ENCODE peak calls at places on chromosomes 6 and 20, in nine cellular contexts. K is AG04450; X is ACHN; Y is NCI-H524; R is T-helper 1 cell; J is stimulated activated CD8-positive, alpha-beta memory T cell treated with anti-CD3 and anti-CD28 coated beads, Interleukin-7, amount 100 ng/mL, for 48 hours; S is activated CD4-positive, alpha-beta T cell treated with anti-CD3 and anti-CD28 coated beads for 24 hours; Z is fibroblast of pulmonary artery; U is NCI-H1436. N is an unnamed sample.

GRCh38 chr6:63347599-63347998 is 27.8 kb upstream of the LGSN start:
- DNase-seq in R (no peak), Y (no peak), J (no peak), Z (peak; percentile 76), U (no peak), S (no peak), K (peak; percentile 51), X (peak; percentile 18), N (no peak)

GRCh38 chr6:163415620-163416379 is 1.3 kb downstream of the QKI start:
- DNase-seq in Y (peak; percentile 58), J (no peak), X (peak; percentile 57), S (peak; percentile 12), K (no peak), R (no peak), Z (peak; percentile 62), U (no peak), N (no peak)

GRCh38 chr20:63217706-63218105 is 1.8 kb upstream of the YTHDF1 start:
- DNase-seq in J (no peak), Y (no peak), R (no peak), U (no peak), Z (no peak), S (no peak), K (no peak), X (no peak), N (peak; percentile 51)

GRCh38 chr6:31883699-31884098 is 4.9 kb upstream of the SLC44A4 start:
- DNase-seq in U (no peak), X (no peak), S (no peak), J (no peak), Z (no peak), R (no peak), Y (no peak), K (no peak), N (no peak)

GRCh38 chr20:63652192-63652980 is 838 bp downstream of the STMN3 start:
- DNase-seq in R (peak; percentile 25), U (peak; percentile 55), K (no peak), Z (peak; percentile 32), J (no peak), S (no peak), Y (peak; percentile 48), X (peak; percentile 54), N (peak; percentile 41)

GRCh38 chr6:148700713-148701392 is 46.0 kb upstream of the UST start:
- DNase-seq in Y (no peak), K (peak; percentile 2), R (no peak), Z (peak; percentile 78), J (no peak), U (no peak), S (no peak), X (peak; percentile 44), N (no peak)

GRCh38 chr20:40506567-40506966 is 182.5 kb downstream of the MAFB start:
- DNase-seq in J (peak; percentile 9), Z (peak; percentile 97), X (peak; percentile 90), R (no peak), S (no peak), U (no peak), K (peak; percentile 74), Y (no peak), N (no peak)

GRCh38 chr20:4245542-4245941 is 230.2 kb upstream of the RNF24 start:
- DNase-seq in U (no peak), R (no peak), S (no peak), K (no peak), Y (no peak), X (no peak), J (no peak), Z (no peak), N (no peak)

GRCh38 chr6:108766419-108766818 is 81.8 kb upstream of the ARMC2 start:
- DNase-seq in X (no peak), J (no peak), S (no peak), Y (no peak), R (no peak), U (no peak), Z (no peak), K (no peak), N (no peak)

GRCh38 chr6:127475135-127475822 is 16.1 kb upstream of the KIAA0408 start:
- DNase-seq in Z (no peak), Y (no peak), J (no peak), K (no peak), X (no peak), S (no peak), U (no peak), R (no peak), N (no peak)

GRCh38 chr6:150068173-150068785 is 642 bp downstream of the ULBP3 start:
- DNase-seq in S (no peak), J (no peak), Z (no peak), K (no peak), X (no peak), U (no peak), R (no peak), Y (peak; percentile 35), N (no peak)

GRCh38 chr6:43013843-43014433 is at the start of the genes KLHDC3 and MEA1:
- DNase-seq in Z (peak; percentile 100), J (peak; percentile 98), Y (peak; percentile 100), X (peak; percentile 98), R (peak; percentile 98), S (peak; percentile 98), K (peak; percentile 100), U (peak; percentile 100), N (peak; percentile 100)